ENCODE peak calls at places on chromosomes 2 and 18, in five cellular contexts. One of them, this sample, is unnamed.

GRCh38 chr2:187461294-187462261 is 13.5 kb upstream of the CALCRL start:
- DNase-seq in stimulated activated CD8-positive, alpha-beta memory T cell treated with anti-CD3 and anti-CD28 coated beads, Interleukin-4, amount 100 ng/mL, for 24 hours: no peak
- DNase-seq in GM03348: no peak
- DNase-seq in BE2C: no peak
- DNase-seq in iris pigment epithelial cell: no peak
- DNase-seq in this sample: no peak

GRCh38 chr2:191321861-191322662 is 76.9 kb downstream of the MYO1B start:
- DNase-seq in GM03348: no peak
- DNase-seq in BE2C: peak
- DNase-seq in stimulated activated CD8-positive, alpha-beta memory T cell treated with anti-CD3 and anti-CD28 coated beads, Interleukin-4, amount 100 ng/mL, for 24 hours: no peak
- DNase-seq in iris pigment epithelial cell: peak
- DNase-seq in this sample: no peak

GRCh38 chr2:11914455-11914854 is 168.0 kb downstream of the LPIN1 start:
- DNase-seq in BE2C: no peak
- DNase-seq in stimulated activated CD8-positive, alpha-beta memory T cell treated with anti-CD3 and anti-CD28 coated beads, Interleukin-4, amount 100 ng/mL, for 24 hours: no peak
- DNase-seq in GM03348: no peak
- DNase-seq in iris pigment epithelial cell: peak
- DNase-seq in this sample: no peak

GRCh38 chr2:71613953-71614925 is 160.9 kb downstream of the DYSF start:
- DNase-seq in stimulated activated CD8-positive, alpha-beta memory T cell treated with anti-CD3 and anti-CD28 coated beads, Interleukin-4, amount 100 ng/mL, for 24 hours: no peak
- DNase-seq in GM03348: no peak
- DNase-seq in BE2C: no peak
- DNase-seq in iris pigment epithelial cell: no peak
- DNase-seq in this sample: peak

GRCh38 chr2:85799215-85799956 is 45.6 kb downstream of the ATOH8 start:
- DNase-seq in BE2C: peak
- DNase-seq in GM03348: no peak
- DNase-seq in iris pigment epithelial cell: no peak
- DNase-seq in stimulated activated CD8-positive, alpha-beta memory T cell treated with anti-CD3 and anti-CD28 coated beads, Interleukin-4, amount 100 ng/mL, for 24 hours: no peak
- DNase-seq in this sample: no peak

GRCh38 chr18:79246309-79247108 is 149.2 kb upstream of the NFATC1 start:
- DNase-seq in iris pigment epithelial cell: peak
- DNase-seq in BE2C: peak
- DNase-seq in stimulated activated CD8-positive, alpha-beta memory T cell treated with anti-CD3 and anti-CD28 coated beads, Interleukin-4, amount 100 ng/mL, for 24 hours: peak
- DNase-seq in GM03348: peak
- DNase-seq in this sample: peak

GRCh38 chr18:7856733-7857132 is 289.6 kb downstream of the PTPRM start:
- DNase-seq in BE2C: no peak
- DNase-seq in GM03348: peak
- DNase-seq in stimulated activated CD8-positive, alpha-beta memory T cell treated with anti-CD3 and anti-CD28 coated beads, Interleukin-4, amount 100 ng/mL, for 24 hours: no peak
- DNase-seq in iris pigment epithelial cell: peak
- DNase-seq in this sample: no peak

GRCh38 chr2:231890896-231891513 is 35.2 kb downstream of the NPPC start:
- DNase-seq in BE2C: no peak
- DNase-seq in GM03348: no peak
- DNase-seq in stimulated activated CD8-positive, alpha-beta memory T cell treated with anti-CD3 and anti-CD28 coated beads, Interleukin-4, amount 100 ng/mL, for 24 hours: no peak
- DNase-seq in iris pigment epithelial cell: no peak
- DNase-seq in this sample: no peak

GRCh38 chr2:205775091-205775876 is 93.0 kb downstream of the NRP2 start:
- DNase-seq in BE2C: peak
- DNase-seq in iris pigment epithelial cell: peak
- DNase-seq in stimulated activated CD8-positive, alpha-beta memory T cell treated with anti-CD3 and anti-CD28 coated beads, Interleukin-4, amount 100 ng/mL, for 24 hours: no peak
- DNase-seq in GM03348: no peak
- DNase-seq in this sample: no peak

GRCh38 chr2:44547713-44548112 is 186.0 kb downstream of the CAMKMT start:
- DNase-seq in GM03348: no peak
- DNase-seq in BE2C: peak
- DNase-seq in stimulated activated CD8-positive, alpha-beta memory T cell treated with anti-CD3 and anti-CD28 coated beads, Interleukin-4, amount 100 ng/mL, for 24 hours: no peak
- DNase-seq in iris pigment epithelial cell: no peak
- DNase-seq in this sample: no peak

This sample was measured in stimulated activated effector memory CD8-positive, alpha-beta T cell treated with anti-CD3 and anti-CD28 coated beads, Interleukin-12 subunit alpha, Interleukin-12 subunit beta, amount 100 ng/mL, for 72 hours.